ENCODE peak calls at places on chromosome 12, in seven cellular contexts. X is Calu3, N is brain microvascular endothelial cell, W is GM13976, P is B cell, D is spleen, U is GM12865. C is an unnamed sample.
A peak's percentile ranks its signal among the peaks of the same experiment; 100 is the strongest.

GRCh38 chr12:82019533-82019932 is 260.4 kb upstream of the PPFIA2 start:
- DNase-seq in X (no peak), N (no peak), W (no peak), P (no peak), D (no peak), U (peak; percentile 2), C (no peak)

GRCh38 chr12:95674088-95674595 is 116.4 kb downstream of the NTN4 start:
- DNase-seq in X (no peak), N (no peak), W (no peak), P (no peak), D (no peak), U (no peak), C (no peak)

GRCh38 chr12:49706351-49707126 is 666 bp downstream of the FMNL3 start:
- DNase-seq in X (no peak), N (peak; percentile 23), W (no peak), P (peak; percentile 28), D (no peak), U (no peak), C (no peak)

GRCh38 chr12:21155517-21156351 is 24.7 kb downstream of the SLCO1B1 start:
- DNase-seq in X (no peak), N (no peak), W (no peak), P (no peak), D (no peak), U (no peak), C (no peak)

GRCh38 chr12:19058235-19059021 is 71.1 kb upstream of the PLEKHA5 start:
- DNase-seq in X (no peak), N (peak; percentile 13), W (no peak), P (no peak), D (no peak), U (no peak), C (no peak)

GRCh38 chr12:53476769-53477209 is 22.5 kb downstream of the MAP3K12 start:
- DNase-seq in X (no peak), N (no peak), W (no peak), P (no peak), D (no peak), U (no peak), C (no peak)

GRCh38 chr12:8644345-8645248 is 18.0 kb downstream of the MFAP5 start:
- DNase-seq in X (no peak), N (no peak), W (peak; percentile 56), P (no peak), D (no peak), U (peak; percentile 90), C (peak; percentile 49)

GRCh38 chr12:31874961-31875608 is 84.1 kb upstream of the RESF1 start:
- DNase-seq in X (peak; percentile 75), N (peak; percentile 81), W (peak; percentile 75), P (peak; percentile 71), D (peak; percentile 84), U (peak; percentile 89), C (peak; percentile 65)

GRCh38 chr12:47652491-47653234 is 53.2 kb downstream of the RPAP3 start:
- DNase-seq in X (no peak), N (no peak), W (no peak), P (no peak), D (no peak), U (no peak), C (no peak)

GRCh38 chr12:49507139-49507538 is 31.7 kb upstream of the KCNH3 start:
- DNase-seq in X (peak; percentile 45), N (peak; percentile 96), W (no peak), P (no peak), D (no peak), U (no peak), C (no peak)

GRCh38 chr12:100127766-100128508 is 14.7 kb downstream of the BLTP3B start:
- DNase-seq in X (no peak), N (no peak), W (no peak), P (no peak), D (no peak), U (no peak), C (no peak)

GRCh38 chr12:47364251-47364650 is 284.5 kb upstream of the AMIGO2 start:
- DNase-seq in X (no peak), N (no peak), W (no peak), P (no peak), D (no peak), U (no peak), C (no peak)

GRCh38 chr12:130925616-130926015 is 28.1 kb upstream of the ADGRD1 start:
- DNase-seq in X (no peak), N (no peak), W (no peak), P (no peak), D (no peak), U (no peak), C (no peak)

GRCh38 chr12:11765421-11765816 is 115.9 kb downstream of the ETV6 start:
- DNase-seq in X (no peak), N (no peak), W (no peak), P (no peak), D (no peak), U (no peak), C (no peak)

GRCh38 chr12:75977952-75978671 is 53.5 kb downstream of the PHLDA1 start:
- DNase-seq in X (peak; percentile 92), N (peak; percentile 99), W (peak; percentile 70), P (no peak), D (no peak), U (peak; percentile 85), C (peak; percentile 63)

GRCh38 chr12:42584539-42585174 is 4.9 kb downstream of the PRICKLE1 start:
- DNase-seq in X (no peak), N (no peak), W (no peak), P (no peak), D (no peak), U (no peak), C (no peak)

GRCh38 chr12:69405466-69405865 is 45.9 kb downstream of the YEATS4 start:
- DNase-seq in X (peak; percentile 72), N (peak; percentile 99), W (no peak), P (no peak), D (no peak), U (no peak), C (no peak)

GRCh38 chr12:12365931-12366431 is 9.1 kb downstream of the BORCS5 start:
- DNase-seq in X (no peak), N (no peak), W (no peak), P (no peak), D (no peak), U (no peak), C (peak; percentile 27)

GRCh38 chr12:122167328-122167925 is 6.6 kb downstream of the IL31 start:
- DNase-seq in X (no peak), N (no peak), W (no peak), P (no peak), D (no peak), U (no peak), C (no peak)

GRCh38 chr12:120684523-120684932 is 2.4 kb upstream of the MLEC start:
- DNase-seq in X (no peak), N (peak; percentile 12), W (no peak), P (no peak), D (no peak), U (peak; percentile 85), C (no peak)

GRCh38 chr12:52522346-52523011 is 2.3 kb upstream of the KRT5 start:
- DNase-seq in X (no peak), N (no peak), W (no peak), P (no peak), D (no peak), U (no peak), C (no peak)

GRCh38 chr12:76880156-76881023 is 1.6 kb upstream of the CSRP2 start:
- DNase-seq in X (no peak), N (peak; percentile 22), W (no peak), P (no peak), D (no peak), U (no peak), C (no peak)

GRCh38 chr12:124152733-124153132 is 142.2 kb upstream of the RFLNA start:
- DNase-seq in X (no peak), N (no peak), W (no peak), P (no peak), D (no peak), U (no peak), C (no peak)

GRCh38 chr12:42468853-42469252 is 120.7 kb downstream of the PRICKLE1 start:
- DNase-seq in X (no peak), N (no peak), W (no peak), P (no peak), D (no peak), U (no peak), C (no peak)

GRCh38 chr12:92624236-92624635 is 78.6 kb upstream of the PLEKHG7 start:
- DNase-seq in X (no peak), N (peak; percentile 66), W (no peak), P (no peak), D (no peak), U (no peak), C (no peak)

GRCh38 chr12:1661553-1662335 is 29.1 kb upstream of the ADIPOR2 start:
- DNase-seq in X (peak; percentile 95), N (peak; percentile 54), W (peak; percentile 90), P (peak; percentile 87), D (peak; percentile 96), U (peak; percentile 87), C (peak; percentile 89)

GRCh38 chr12:90062799-90063198 is 354.2 kb upstream of the ATP2B1 start:
- DNase-seq in X (no peak), N (no peak), W (no peak), P (no peak), D (no peak), U (no peak), C (no peak)

GRCh38 chr12:53113307-53113706 is 10.0 kb downstream of the SOAT2 start:
- DNase-seq in X (no peak), N (no peak), W (no peak), P (no peak), D (no peak), U (no peak), C (no peak)

GRCh38 chr12:9273276-9273675 is 65.1 kb upstream of the PZP start:
- DNase-seq in X (no peak), N (no peak), W (no peak), P (no peak), D (no peak), U (no peak), C (no peak)

GRCh38 chr12:3293446-3294161 is 197.4 kb upstream of the PRMT8 start:
- DNase-seq in X (no peak), N (peak; percentile 49), W (no peak), P (no peak), D (no peak), U (no peak), C (no peak)
- TF ChIP-seq CTCF in X (no peak), N (peak; percentile 32), W (no peak), P (no peak), D (no peak), U (no peak), C (no peak)

GRCh38 chr12:27523642-27524488 is at the start of gene PPFIBP1:
- DNase-seq in X (peak; percentile 95), N (peak; percentile 100), W (peak; percentile 96), P (peak; percentile 86), D (peak; percentile 98), U (peak; percentile 96), C (peak; percentile 92)
- TF ChIP-seq CTCF in X (no peak), N (peak; percentile 62), W (peak; percentile 23), P (no peak), D (peak; percentile 10), U (peak; percentile 30), C (peak; percentile 27)

DNA sequence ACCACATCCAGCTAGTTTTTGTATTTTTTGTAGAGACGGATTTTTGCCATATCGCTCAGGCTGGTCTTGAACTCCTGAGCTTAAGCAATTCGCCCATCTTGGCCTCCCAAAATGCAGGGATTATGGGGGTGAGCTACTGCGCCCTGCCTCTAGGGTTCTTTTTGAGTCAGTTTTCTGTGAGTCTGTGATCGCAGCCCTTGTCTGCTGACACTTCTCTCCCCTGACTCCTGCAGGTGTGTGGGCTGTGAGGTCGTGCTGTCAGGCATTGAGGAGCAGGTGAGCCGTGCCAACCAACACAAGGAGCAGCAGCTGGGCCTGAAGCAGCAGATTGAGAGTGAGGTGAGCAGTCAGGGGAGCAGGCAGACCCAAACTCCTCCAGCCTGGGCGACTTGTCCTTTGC is 6.3 kb downstream of the COPS7A start:
- DNase-seq in X (no peak), N (no peak), W (no peak), P (no peak), D (peak; percentile 37), U (peak; percentile 30), C (no peak)
- TF ChIP-seq CTCF in X (no peak), N (peak; percentile 11), W (no peak), P (no peak), D (no peak), U (no peak), C (no peak)

GRCh38 chr12:55955800-55956508 is 9.9 kb downstream of the PMEL start:
- DNase-seq in X (peak; percentile 90), N (peak; percentile 47), W (no peak), P (no peak), D (no peak), U (peak; percentile 44), C (no peak)
- TF ChIP-seq CTCF in X (peak; percentile 69), N (peak; percentile 66), W (no peak), P (no peak), D (no peak), U (peak; percentile 39), C (peak; percentile 41)

C was measured in GM13977.